ENCODE peak calls at places on chromosomes 3 and 15, in ten cellular contexts. L is esophagus squamous epithelium; A is Panc1; R is body of pancreas; U is CD8-positive, alpha-beta T cell; N is heart right ventricle; T is HCT116; E is ovary; S is psoas muscle; B is neural progenitor cell. H is an unnamed sample. For H3K36me3, the result is how much of the 10 kb centered on the place peaks cover.

GRCh38 chr3:71497367-71497925 is 86.1 kb downstream of the FOXP1 start:
- DNase-seq in L (no peak), A (no peak), R (no peak), U (no peak), N (no peak), T (no peak), E (no peak), S (no peak), B (peak), H (no peak)

GRCh38 chr3:151909720-151910405 is 36.4 kb downstream of the SUCNR1 start:
- DNase-seq in L (no peak), A (no peak), R (no peak), U (no peak), N (no peak), T (no peak), E (no peak), S (no peak), B (no peak), H (no peak)

GRCh38 chr3:75650191-75650590 is 13.9 kb upstream of the FRG2C start:
- DNase-seq in L (no peak), A (no peak), R (no peak), U (no peak), N (no peak), T (no peak), E (no peak), S (no peak), B (no peak), H (no peak)

GRCh38 chr3:124882749-124883148 is 4.4 kb downstream of the ITGB5 start:
- DNase-seq in L (no peak), A (no peak), R (no peak), U (no peak), N (no peak), T (no peak), E (no peak), S (no peak), B (peak), H (no peak)

GRCh38 chr15:95869920-95870319 is 460.6 kb upstream of the NR2F2 start:
- DNase-seq in L (no peak), A (no peak), R (no peak), U (no peak), N (no peak), T (no peak), E (no peak), S (no peak), B (no peak), H (no peak)

GRCh38 chr3:113736548-113737089 is 9.4 kb downstream of the NAA50 start:
- DNase-seq in L (no peak), A (no peak), R (no peak), U (peak), N (peak), T (peak), E (peak), S (no peak), B (peak), H (peak)

GRCh38 chr3:151383956-151384355 is 597 bp downstream of the P2RY12 start:
- DNase-seq in L (no peak), A (no peak), R (no peak), U (no peak), N (no peak), T (no peak), E (no peak), S (no peak), B (no peak), H (no peak)

GRCh38 chr15:26804063-26804804 is 31.4 kb upstream of the GABRB3 start:
- DNase-seq in L (no peak), A (no peak), R (no peak), U (no peak), N (no peak), T (no peak), E (no peak), S (no peak), B (peak), H (no peak)

GRCh38 chr3:97810779-97811390 is 10.9 kb upstream of the CRYBG3 start:
- DNase-seq in L (no peak), A (no peak), R (no peak), U (no peak), N (no peak), T (no peak), E (no peak), S (no peak), B (no peak), H (peak)

GRCh38 chr15:81752974-81753373 is 292.8 kb downstream of the MEX3B start:
- DNase-seq in L (no peak), A (no peak), R (no peak), U (no peak), N (no peak), T (peak), E (no peak), S (no peak), B (peak), H (no peak)

GRCh38 chr15:83208357-83208661 is 686 bp upstream of the HDGFL3 start:
- DNase-seq in L (no peak), A (no peak), R (no peak), U (no peak), N (no peak), T (no peak), E (no peak), S (no peak), B (peak), H (peak)

GRCh38 chr3:172332256-172333041 is 115.8 kb downstream of the GHSR start:
- DNase-seq in L (no peak), A (peak), R (peak), U (peak), N (peak), T (no peak), E (peak), S (no peak), B (peak), H (peak)

GRCh38 chr15:70045045-70045444 is 52.7 kb downstream of the TLE3 start:
- DNase-seq in L (no peak), A (no peak), R (no peak), U (no peak), N (no peak), T (no peak), E (peak), S (no peak), B (no peak), H (peak)

GRCh38 chr3:36867810-36868209 is 77.0 kb downstream of the TRANK1 start:
- DNase-seq in L (no peak), A (no peak), R (no peak), U (no peak), N (no peak), T (no peak), E (no peak), S (no peak), B (peak), H (peak)

GRCh38 chr15:70259030-70259424 is 161.3 kb upstream of the TLE3 start:
- DNase-seq in L (no peak), A (no peak), R (peak), U (peak), N (peak), T (no peak), E (peak), S (no peak), B (no peak), H (peak)

GRCh38 chr3:46702246-46703012 is 1.2 kb downstream of the TMIE start:
- DNase-seq in L (no peak), A (no peak), R (no peak), U (no peak), N (no peak), T (no peak), E (no peak), S (peak), B (no peak), H (no peak)
- H3K36me3 ChIP-seq in L (under half), A (under half), R (under half), U (under half), N (under half), T (under half), E (under half), S (under half), B (under half), H (under half)

GRCh38 chr3:13346481-13347389 is 73.4 kb downstream of the NUP210 start:
- DNase-seq in L (no peak), A (no peak), R (no peak), U (peak), N (peak), T (no peak), E (no peak), S (peak), B (peak), H (peak)
- TF ChIP-seq CTCF in L (no peak), A (no peak), R (no peak), U (peak), N (peak), T (no peak), E (no peak), S (no peak), B (peak), H (no peak)

GRCh38 chr15:40743466-40743865 is 11.6 kb downstream of the RMDN3 start:
- DNase-seq in L (no peak), A (no peak), R (no peak), U (no peak), N (no peak), T (no peak), E (no peak), S (no peak), B (no peak), H (no peak)
- H3K36me3 ChIP-seq in L (under half), A (under half), R (under half), U (under half), N (under half), T (under half), E (under half), S (under half), B (under half), H (under half)

DNA sequence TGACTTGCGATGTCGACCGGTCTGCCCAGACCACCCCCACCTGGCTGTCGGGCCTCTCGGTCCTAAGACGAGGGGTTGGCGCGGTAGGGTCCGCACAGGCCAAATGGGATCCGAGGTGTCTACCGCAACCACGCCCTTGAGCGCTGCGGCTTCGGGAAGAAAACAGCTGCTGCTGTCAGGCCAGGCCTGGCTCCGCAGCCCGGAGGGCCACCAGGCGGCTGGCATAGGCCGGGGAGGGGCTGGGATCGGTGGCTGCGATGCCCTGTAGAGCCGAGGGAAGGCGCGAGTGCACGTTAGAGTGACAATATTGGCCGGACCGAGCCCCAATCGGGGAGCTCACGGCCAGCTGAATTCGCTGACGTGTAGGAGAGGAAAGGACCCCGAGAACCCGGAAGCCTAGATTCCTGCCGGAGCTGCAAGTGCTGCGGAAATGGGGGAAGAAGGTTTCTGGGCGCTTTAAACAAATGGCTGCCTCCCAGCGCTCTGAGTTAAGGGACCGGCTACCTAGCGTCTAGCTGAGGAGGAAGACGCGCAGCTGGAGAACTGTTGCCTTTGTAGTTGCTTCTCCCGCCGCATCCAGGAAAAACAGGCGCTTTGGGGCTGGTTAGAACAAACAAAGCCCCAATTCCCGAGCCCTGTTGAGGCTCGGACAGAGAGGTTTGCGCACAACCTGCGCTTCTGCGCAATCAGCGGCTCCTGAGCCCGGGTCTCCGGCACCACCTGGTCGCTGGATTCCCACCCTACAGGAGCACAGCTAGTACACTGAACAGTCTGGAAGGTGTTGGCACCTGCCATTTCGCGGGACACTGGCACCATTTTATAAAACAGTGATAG is 14.0 kb downstream of the ZIC4 start:
- DNase-seq in L (no peak), A (no peak), R (peak), U (no peak), N (no peak), T (no peak), E (no peak), S (peak), B (peak), H (peak)
- TF ChIP-seq CTCF in L (no peak), A (no peak), R (peak), U (no peak), N (peak), T (no peak), E (no peak), S (peak), B (peak), H (no peak)

DNA sequence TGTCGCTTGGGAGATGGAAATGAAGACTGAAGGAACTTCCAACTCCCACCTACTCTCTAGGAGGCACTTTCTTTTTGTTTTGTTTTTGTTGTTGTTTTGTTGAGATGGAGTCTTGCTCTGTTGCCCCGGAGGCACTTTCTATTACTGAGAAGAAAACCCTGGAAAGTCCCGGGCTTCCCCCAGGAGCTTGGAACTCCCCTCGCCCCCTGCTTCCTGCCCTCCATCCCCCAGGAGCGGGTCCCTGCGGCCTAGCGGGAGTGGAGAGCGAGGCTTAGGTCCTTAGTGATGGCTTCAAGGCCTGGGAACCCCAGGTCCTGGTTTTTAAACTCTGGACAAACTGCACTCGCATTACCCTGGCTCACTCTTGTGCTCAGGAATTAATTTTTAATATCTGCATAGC is 195.7 kb downstream of the OCA2 start:
- DNase-seq in L (no peak), A (no peak), R (no peak), U (no peak), N (no peak), T (no peak), E (no peak), S (no peak), B (no peak), H (no peak)
- H3K36me3 ChIP-seq in L (under half), A (under half), R (under half), U (under half), N (under half), T (under half), E (under half), S (under half), B (under half), H (under half)